ENCODE peak calls at places on chromosome X, in eight cellular contexts. H is progenitor cell of endocrine pancreas; Z is OCI-M1; S is NCI-H460; W is activated T-helper 1 cell treated with Interleukin-2 at 50 U/mL for 16 hours; C is stimulated activated CD8-positive, alpha-beta memory T cell treated with anti-CD3 and anti-CD28 coated beads, Interleukin-4, amount 100 ng/mL, for 48 hours; Y is HTR-8/SVneo; L is amygdala. E is an unnamed sample.

GRCh38 chrX:2829066-2829430 is 318 bp downstream of the GYG2 start:
- DNase-seq in H (peak), L (no peak), S (no peak), C (no peak), Y (no peak), Z (no peak), W (no peak), E (no peak)

GRCh38 chrX:72142931-72143709 is 11.4 kb upstream of the RTL5 start:
- DNase-seq in H (no peak), Z (no peak), S (no peak), W (no peak), L (no peak), Y (no peak), C (no peak), E (no peak)

GRCh38 chrX:76555816-76556215 is 128.3 kb downstream of the MAGEE1 start:
- DNase-seq in L (no peak), C (peak), H (no peak), Z (peak), W (no peak), Y (no peak), S (peak), E (no peak)

GRCh38 chrX:41153453-41153852 is 68.2 kb downstream of the USP9X start:
- DNase-seq in Z (no peak), L (no peak), Y (no peak), S (peak), W (no peak), C (no peak), H (no peak), E (no peak)

GRCh38 chrX:9566150-9566621 is 101.3 kb downstream of the TBL1X start:
- DNase-seq in Y (peak), Z (no peak), H (no peak), W (no peak), L (no peak), S (peak), C (peak), E (peak)

GRCh38 chrX:10769165-10769564 is 148.8 kb upstream of the MID1 start:
- DNase-seq in Y (peak), C (no peak), H (no peak), L (no peak), S (peak), W (no peak), Z (peak), E (peak)

GRCh38 chrX:7316887-7317286 is 168.9 kb upstream of the PUDP start:
- DNase-seq in Y (no peak), Z (no peak), H (no peak), W (no peak), S (no peak), C (no peak), L (no peak), E (no peak)

GRCh38 chrX:12814434-12814833 is 23.2 kb downstream of the PRPS2 start:
- DNase-seq in S (peak), W (no peak), Z (peak), Y (peak), H (no peak), L (no peak), C (peak), E (peak)

GRCh38 chrX:50613846-50614245 is 143.2 kb upstream of the DGKK start:
- DNase-seq in H (no peak), L (no peak), W (no peak), Y (no peak), C (no peak), S (no peak), Z (no peak), E (no peak)

GRCh38 chrX:133413218-133413925 is 1.9 kb downstream of the GPC4 start:
- DNase-seq in C (no peak), L (no peak), H (peak), Z (no peak), Y (no peak), S (no peak), W (no peak), E (no peak)

E was measured in hepatic stellate cell.